ENCODE peak calls at places on chromosomes 4 and X, in ten cellular contexts. One of them, this sample, is unnamed.

GRCh38 chr4:32884198-32884597 is 2164.0 kb downstream of the PCDH7 start:
- DNase-seq in breast epithelium: no peak
- DNase-seq in HCT116: no peak
- DNase-seq in K562: no peak
- DNase-seq in Panc1: no peak
- DNase-seq in transverse colon: no peak
- DNase-seq in stomach: no peak
- DNase-seq in suprapubic skin: no peak
- DNase-seq in endothelial cell of umbilical vein: no peak
- DNase-seq in SK-N-SH: no peak
- DNase-seq in this sample: no peak

GRCh38 chr4:7845493-7846124 is 94.1 kb downstream of the AFAP1 start:
- DNase-seq in Panc1: no peak
- DNase-seq in breast epithelium: no peak
- DNase-seq in stomach: no peak
- DNase-seq in endothelial cell of umbilical vein: no peak
- DNase-seq in SK-N-SH: no peak
- DNase-seq in HCT116: no peak
- DNase-seq in suprapubic skin: no peak
- DNase-seq in K562: no peak
- DNase-seq in transverse colon: no peak
- DNase-seq in this sample: no peak

GRCh38 chrX:147693511-147693910 is 218.2 kb upstream of the FMR1 start:
- DNase-seq in SK-N-SH: no peak
- DNase-seq in endothelial cell of umbilical vein: no peak
- DNase-seq in HCT116: no peak
- DNase-seq in breast epithelium: no peak
- DNase-seq in suprapubic skin: no peak
- DNase-seq in transverse colon: no peak
- DNase-seq in Panc1: no peak
- DNase-seq in stomach: no peak
- DNase-seq in K562: no peak
- DNase-seq in this sample: no peak

GRCh38 chr4:8778760-8779159 is 92.9 kb downstream of the HMX1 start:
- DNase-seq in SK-N-SH: no peak
- DNase-seq in HCT116: no peak
- DNase-seq in breast epithelium: no peak
- DNase-seq in transverse colon: no peak
- DNase-seq in suprapubic skin: no peak
- DNase-seq in stomach: no peak
- DNase-seq in K562: no peak
- DNase-seq in Panc1: no peak
- DNase-seq in endothelial cell of umbilical vein: no peak
- DNase-seq in this sample: no peak

GRCh38 chr4:159278399-159278798 is 175.5 kb downstream of the RAPGEF2 start:
- DNase-seq in HCT116: no peak
- DNase-seq in Panc1: no peak
- DNase-seq in transverse colon: no peak
- DNase-seq in endothelial cell of umbilical vein: no peak
- DNase-seq in K562: no peak
- DNase-seq in breast epithelium: no peak
- DNase-seq in SK-N-SH: no peak
- DNase-seq in suprapubic skin: no peak
- DNase-seq in stomach: no peak
- DNase-seq in this sample: no peak

GRCh38 chr4:101813604-101814003 is 23.1 kb downstream of the BANK1 start:
- DNase-seq in transverse colon: peak; percentile 9
- DNase-seq in endothelial cell of umbilical vein: no peak
- DNase-seq in Panc1: no peak
- DNase-seq in stomach: no peak
- DNase-seq in HCT116: no peak
- DNase-seq in K562: no peak
- DNase-seq in breast epithelium: no peak
- DNase-seq in suprapubic skin: no peak
- DNase-seq in SK-N-SH: no peak
- DNase-seq in this sample: no peak

GRCh38 chr4:6346373-6347110 is 76.9 kb downstream of the WFS1 start:
- DNase-seq in transverse colon: no peak
- DNase-seq in SK-N-SH: no peak
- DNase-seq in suprapubic skin: no peak
- DNase-seq in stomach: no peak
- DNase-seq in HCT116: no peak
- DNase-seq in Panc1: no peak
- DNase-seq in endothelial cell of umbilical vein: no peak
- DNase-seq in breast epithelium: no peak
- DNase-seq in K562: no peak
- DNase-seq in this sample: no peak

GRCh38 chr4:165378763-165379631 is at the start of gene CPE:
- DNase-seq in HCT116: peak; percentile 57
- DNase-seq in suprapubic skin: peak; percentile 87
- DNase-seq in breast epithelium: peak; percentile 76
- DNase-seq in endothelial cell of umbilical vein: peak; percentile 80
- DNase-seq in transverse colon: peak; percentile 77
- DNase-seq in SK-N-SH: peak; percentile 95
- DNase-seq in Panc1: no peak
- DNase-seq in K562: no peak
- DNase-seq in stomach: peak; percentile 72
- DNase-seq in this sample: no peak

GRCh38 chr4:21992330-21992729 is 43.8 kb upstream of the KCNIP4 start:
- DNase-seq in endothelial cell of umbilical vein: no peak
- DNase-seq in suprapubic skin: no peak
- DNase-seq in Panc1: no peak
- DNase-seq in K562: no peak
- DNase-seq in SK-N-SH: no peak
- DNase-seq in breast epithelium: no peak
- DNase-seq in stomach: no peak
- DNase-seq in HCT116: no peak
- DNase-seq in transverse colon: no peak
- DNase-seq in this sample: no peak

GRCh38 chr4:106414366-106414765 is 45.8 kb upstream of the GIMD1 start:
- DNase-seq in suprapubic skin: no peak
- DNase-seq in transverse colon: no peak
- DNase-seq in HCT116: no peak
- DNase-seq in stomach: no peak
- DNase-seq in K562: no peak
- DNase-seq in Panc1: no peak
- DNase-seq in breast epithelium: no peak
- DNase-seq in SK-N-SH: no peak
- DNase-seq in endothelial cell of umbilical vein: no peak
- DNase-seq in this sample: no peak

GRCh38 chr4:8117278-8117682 is 41.3 kb downstream of the ABLIM2 start:
- DNase-seq in transverse colon: peak; percentile 68
- DNase-seq in SK-N-SH: peak; percentile 73
- DNase-seq in stomach: peak; percentile 41
- DNase-seq in breast epithelium: no peak
- DNase-seq in HCT116: peak; percentile 74
- DNase-seq in suprapubic skin: no peak
- DNase-seq in Panc1: no peak
- DNase-seq in endothelial cell of umbilical vein: peak; percentile 45
- DNase-seq in K562: peak; percentile 71
- DNase-seq in this sample: no peak

GRCh38 chr4:39697740-39698423 is at the start of gene UBE2K:
- DNase-seq in endothelial cell of umbilical vein: peak; percentile 81
- DNase-seq in breast epithelium: peak; percentile 79
- DNase-seq in suprapubic skin: peak; percentile 91
- DNase-seq in SK-N-SH: peak; percentile 97
- DNase-seq in HCT116: peak; percentile 71
- DNase-seq in K562: peak; percentile 93
- DNase-seq in transverse colon: peak; percentile 91
- DNase-seq in stomach: peak; percentile 92
- DNase-seq in Panc1: no peak
- DNase-seq in this sample: no peak

GRCh38 chrX:154603438-154604430 is 15.3 kb downstream of the CTAG1B start:
- DNase-seq in SK-N-SH: no peak
- DNase-seq in breast epithelium: no peak
- DNase-seq in stomach: no peak
- DNase-seq in HCT116: peak; percentile 42
- DNase-seq in endothelial cell of umbilical vein: peak; percentile 24
- DNase-seq in suprapubic skin: no peak
- DNase-seq in Panc1: peak; percentile 56
- DNase-seq in K562: no peak
- DNase-seq in transverse colon: no peak
- DNase-seq in this sample: no peak

GRCh38 chrX:19991350-19991718 is 473 bp upstream of the BCLAF3 start:
- DNase-seq in transverse colon: no peak
- DNase-seq in Panc1: no peak
- DNase-seq in SK-N-SH: no peak
- DNase-seq in suprapubic skin: no peak
- DNase-seq in endothelial cell of umbilical vein: no peak
- DNase-seq in stomach: no peak
- DNase-seq in HCT116: no peak
- DNase-seq in K562: no peak
- DNase-seq in breast epithelium: no peak
- DNase-seq in this sample: no peak

GRCh38 chr4:147136308-147136707 is 190.6 kb upstream of the TTC29 start:
- DNase-seq in K562: no peak
- DNase-seq in SK-N-SH: no peak
- DNase-seq in endothelial cell of umbilical vein: no peak
- DNase-seq in Panc1: no peak
- DNase-seq in breast epithelium: no peak
- DNase-seq in stomach: no peak
- DNase-seq in HCT116: no peak
- DNase-seq in transverse colon: no peak
- DNase-seq in suprapubic skin: no peak
- DNase-seq in this sample: no peak

DNA sequence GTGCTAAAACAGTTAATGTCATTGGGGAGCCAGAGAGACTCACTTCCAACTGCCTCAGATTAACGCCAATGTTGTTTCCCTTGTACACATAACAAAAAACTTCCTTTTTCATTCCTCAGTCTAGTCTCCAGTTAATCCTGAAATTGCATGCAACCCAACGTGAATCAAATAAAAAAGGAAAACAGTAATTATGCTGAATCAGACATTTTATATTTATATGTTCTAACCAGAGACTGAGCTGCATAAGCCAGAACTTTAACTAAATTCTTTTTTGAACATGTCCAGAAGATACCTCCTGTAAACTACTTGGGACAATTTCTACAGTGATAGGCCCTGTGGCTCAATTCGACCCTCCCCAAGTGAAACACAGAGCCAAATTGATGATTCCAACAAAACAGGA is 4.7 kb downstream of the GPC4 start:
- DNase-seq in K562: no peak
- DNase-seq in Panc1: no peak
- DNase-seq in HCT116: no peak
- DNase-seq in SK-N-SH: no peak
- DNase-seq in breast epithelium: no peak
- DNase-seq in endothelial cell of umbilical vein: no peak
- DNase-seq in stomach: no peak
- DNase-seq in suprapubic skin: no peak
- DNase-seq in transverse colon: no peak
- DNase-seq in this sample: no peak
- H3K36me3 ChIP-seq in K562: no peaks in the 10 kb centered on the region
- H3K36me3 ChIP-seq in Panc1: no peaks in the 10 kb centered on the region
- H3K36me3 ChIP-seq in HCT116: no peaks in the 10 kb centered on the region
- H3K36me3 ChIP-seq in SK-N-SH: no peaks in the 10 kb centered on the region
- H3K36me3 ChIP-seq in breast epithelium: no peaks in the 10 kb centered on the region
- H3K36me3 ChIP-seq in endothelial cell of umbilical vein: no peaks in the 10 kb centered on the region
- H3K36me3 ChIP-seq in stomach: no peaks in the 10 kb centered on the region
- H3K36me3 ChIP-seq in suprapubic skin: no peaks in the 10 kb centered on the region
- H3K36me3 ChIP-seq in transverse colon: no peaks in the 10 kb centered on the region
- H3K36me3 ChIP-seq in this sample: no peaks in the 10 kb centered on the region

DNA sequence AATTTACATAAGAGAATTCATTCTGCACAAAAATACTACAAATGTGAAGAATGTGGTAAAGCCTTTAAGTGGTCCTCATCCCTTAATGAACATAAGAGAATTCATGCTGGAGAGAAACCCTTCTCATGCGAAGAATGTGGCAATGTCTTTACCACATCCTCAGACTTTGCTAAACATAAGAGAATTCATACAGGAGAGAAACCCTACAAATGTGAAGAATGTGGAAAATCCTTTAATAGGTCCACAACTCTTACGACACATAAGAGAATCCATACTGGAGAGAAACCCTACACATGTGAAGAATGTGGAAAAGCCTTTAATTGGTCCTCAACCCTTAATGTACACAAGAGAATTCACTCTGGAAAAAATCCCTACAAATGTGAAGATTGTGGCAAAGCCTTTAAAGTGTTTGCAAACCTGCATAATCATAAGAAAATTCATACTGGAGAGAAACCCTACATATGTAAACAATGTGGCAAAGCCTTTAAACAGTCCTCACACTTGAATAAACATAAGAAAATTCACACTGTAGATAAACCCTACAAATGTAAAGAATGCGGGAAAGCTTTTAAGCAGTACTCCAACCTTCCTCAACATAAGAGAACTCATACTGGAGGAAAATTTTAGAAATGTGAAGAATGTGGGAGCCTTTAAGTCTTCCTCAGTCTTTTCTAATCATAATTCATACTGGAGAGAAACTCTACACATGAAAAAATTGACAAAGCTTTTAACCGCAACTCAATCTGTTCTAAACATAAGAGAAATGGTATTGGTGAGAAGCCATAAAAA is 37.4 kb downstream of the ZNF718 start:
- DNase-seq in Panc1: no peak
- DNase-seq in SK-N-SH: no peak
- DNase-seq in K562: no peak
- DNase-seq in stomach: no peak
- DNase-seq in transverse colon: no peak
- DNase-seq in suprapubic skin: no peak
- DNase-seq in endothelial cell of umbilical vein: no peak
- DNase-seq in HCT116: no peak
- DNase-seq in breast epithelium: no peak
- DNase-seq in this sample: no peak
- H3K9me3 ChIP-seq in Panc1: peaks cover 81% of the 10 kb centered on the region
- H3K9me3 ChIP-seq in SK-N-SH: peaks cover 37% of the 10 kb centered on the region
- H3K9me3 ChIP-seq in K562: peaks cover 11% of the 10 kb centered on the region
- H3K9me3 ChIP-seq in stomach: peaks cover 100% of the 10 kb centered on the region
- H3K9me3 ChIP-seq in transverse colon: peaks cover 92% of the 10 kb centered on the region
- H3K9me3 ChIP-seq in suprapubic skin: peaks cover 65% of the 10 kb centered on the region
- H3K9me3 ChIP-seq in endothelial cell of umbilical vein: peaks cover 17% of the 10 kb centered on the region
- H3K9me3 ChIP-seq in HCT116: peaks cover 33% of the 10 kb centered on the region
- H3K9me3 ChIP-seq in breast epithelium: peaks cover 100% of the 10 kb centered on the region
- H3K9me3 ChIP-seq in this sample: peaks cover 41% of the 10 kb centered on the region

GRCh38 chr4:19248023-19248422 is 1003.7 kb upstream of the SLIT2 start:
- DNase-seq in K562: no peak
- DNase-seq in breast epithelium: no peak
- DNase-seq in HCT116: no peak
- DNase-seq in Panc1: no peak
- DNase-seq in suprapubic skin: no peak
- DNase-seq in transverse colon: no peak
- DNase-seq in SK-N-SH: no peak
- DNase-seq in endothelial cell of umbilical vein: no peak
- DNase-seq in stomach: no peak
- DNase-seq in this sample: no peak
- TF ChIP-seq POLR2AphosphoS5 in K562: no peak
- TF ChIP-seq POLR2AphosphoS5 in breast epithelium: no peak
- TF ChIP-seq POLR2AphosphoS5 in HCT116: no peak
- TF ChIP-seq POLR2AphosphoS5 in Panc1: no peak
- TF ChIP-seq POLR2AphosphoS5 in suprapubic skin: no peak
- TF ChIP-seq POLR2AphosphoS5 in transverse colon: no peak
- TF ChIP-seq POLR2AphosphoS5 in SK-N-SH: no peak
- TF ChIP-seq POLR2AphosphoS5 in endothelial cell of umbilical vein: no peak
- TF ChIP-seq POLR2AphosphoS5 in stomach: no peak
- TF ChIP-seq POLR2AphosphoS5 in this sample: no peak

DNA sequence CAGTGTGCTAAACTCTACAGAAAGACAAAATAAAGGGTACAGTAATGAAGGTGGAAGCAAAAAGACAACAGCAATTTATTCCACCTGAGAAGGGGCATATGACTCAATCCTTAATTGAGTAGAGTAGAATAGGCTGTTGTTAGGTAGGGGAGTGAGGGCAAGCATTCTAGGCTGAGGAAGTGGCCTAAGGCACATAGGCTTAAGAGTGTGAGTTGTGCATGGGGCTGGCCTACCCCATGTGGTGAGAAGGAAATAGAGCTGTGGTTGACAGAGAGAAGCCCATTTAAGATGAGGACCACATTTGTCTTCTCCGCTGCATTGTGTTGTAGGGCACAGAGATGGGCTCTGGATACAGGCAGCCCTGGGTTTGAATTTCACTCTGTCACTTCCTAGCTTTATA is 3.4 kb upstream of the ZCCHC18 start:
- DNase-seq in breast epithelium: no peak
- DNase-seq in transverse colon: no peak
- DNase-seq in K562: no peak
- DNase-seq in Panc1: no peak
- DNase-seq in SK-N-SH: no peak
- DNase-seq in suprapubic skin: no peak
- DNase-seq in HCT116: no peak
- DNase-seq in stomach: no peak
- DNase-seq in endothelial cell of umbilical vein: no peak
- DNase-seq in this sample: no peak
- H3K36me3 ChIP-seq in breast epithelium: no peaks in the 10 kb centered on the region
- H3K36me3 ChIP-seq in transverse colon: no peaks in the 10 kb centered on the region
- H3K36me3 ChIP-seq in K562: no peaks in the 10 kb centered on the region
- H3K36me3 ChIP-seq in Panc1: no peaks in the 10 kb centered on the region
- H3K36me3 ChIP-seq in SK-N-SH: no peaks in the 10 kb centered on the region
- H3K36me3 ChIP-seq in suprapubic skin: no peaks in the 10 kb centered on the region
- H3K36me3 ChIP-seq in HCT116: no peaks in the 10 kb centered on the region
- H3K36me3 ChIP-seq in stomach: no peaks in the 10 kb centered on the region
- H3K36me3 ChIP-seq in endothelial cell of umbilical vein: no peaks in the 10 kb centered on the region
- H3K36me3 ChIP-seq in this sample: no peaks in the 10 kb centered on the region

This sample was measured in SK-N-MC.